ENCODE peak calls at places on chromosomes 1 and 21, in ten cellular contexts. C, B, F, S, R, X, V, I, U and W are unnamed samples.

GRCh38 chr21:43866233-43866632 is 1.2 kb downstream of the AGPAT3 start:
- DNase-seq in C (peak; percentile 56), B (peak; percentile 58), F (peak; percentile 55), S (peak; percentile 33), R (peak; percentile 68), X (peak; percentile 21), V (no peak), I (no peak), U (peak; percentile 20), W (peak; percentile 82)

GRCh38 chr1:66416295-66416694 is 117.7 kb upstream of the SGIP1 start:
- DNase-seq in C (no peak), B (no peak), F (no peak), S (no peak), R (no peak), X (no peak), V (no peak), I (no peak), U (no peak), W (no peak)

GRCh38 chr1:179369751-179370341 is 4.1 kb downstream of the AXDND1 start:
- DNase-seq in C (peak; percentile 70), B (peak; percentile 18), F (no peak), S (peak; percentile 57), R (peak; percentile 6), X (peak; percentile 26), V (no peak), I (peak; percentile 70), U (no peak), W (peak; percentile 67)

GRCh38 chr1:180230791-180231505 is 884 bp downstream of the LHX4 start:
- DNase-seq in C (no peak), B (peak; percentile 56), F (no peak), S (no peak), R (no peak), X (no peak), V (no peak), I (peak; percentile 53), U (no peak), W (peak; percentile 58)

GRCh38 chr1:154578058-154578418 is 10.5 kb downstream of the CHRNB2 start:
- DNase-seq in C (no peak), B (no peak), F (no peak), S (no peak), R (no peak), X (no peak), V (no peak), I (no peak), U (no peak), W (no peak)

GRCh38 chr1:10966233-10966632 is 46.2 kb upstream of the TARDBP start:
- DNase-seq in C (no peak), B (no peak), F (no peak), S (no peak), R (no peak), X (no peak), V (no peak), I (no peak), U (no peak), W (no peak)

GRCh38 chr1:61386323-61386722 is 304.0 kb downstream of the NFIA start:
- DNase-seq in C (no peak), B (no peak), F (no peak), S (no peak), R (no peak), X (no peak), V (no peak), I (no peak), U (no peak), W (no peak)

GRCh38 chr1:105608713-105609112 is 1447.8 kb upstream of the PRMT6 start:
- DNase-seq in C (no peak), B (no peak), F (no peak), S (no peak), R (no peak), X (no peak), V (no peak), I (peak; percentile 2), U (no peak), W (no peak)

GRCh38 chr1:3468236-3469103 is 14.0 kb downstream of the ARHGEF16 start:
- DNase-seq in C (no peak), B (no peak), F (no peak), S (no peak), R (no peak), X (no peak), V (no peak), I (no peak), U (no peak), W (no peak)

GRCh38 chr1:111559736-111560279 is 56.4 kb upstream of the ADORA3 start:
- DNase-seq in C (no peak), B (no peak), F (no peak), S (no peak), R (no peak), X (no peak), V (no peak), I (no peak), U (no peak), W (no peak)

GRCh38 chr1:189180057-189180456 is 1297.6 kb downstream of the BRINP3 start:
- DNase-seq in C (no peak), B (no peak), F (no peak), S (no peak), R (no peak), X (no peak), V (no peak), I (no peak), U (no peak), W (no peak)

GRCh38 chr1:61181016-61181560 is 98.7 kb downstream of the NFIA start:
- DNase-seq in C (no peak), B (no peak), F (no peak), S (no peak), R (no peak), X (no peak), V (no peak), I (no peak), U (no peak), W (no peak)

GRCh38 chr1:1432951-1433803 is 2.3 kb upstream of the VWA1 start:
- DNase-seq in C (peak; percentile 88), B (no peak), F (no peak), S (no peak), R (peak; percentile 37), X (no peak), V (no peak), I (peak; percentile 75), U (no peak), W (peak; percentile 47)

GRCh38 chr1:183272390-183272801 is 86.3 kb downstream of the LAMC2 start:
- DNase-seq in C (no peak), B (no peak), F (no peak), S (peak; percentile 83), R (no peak), X (no peak), V (no peak), I (peak; percentile 90), U (no peak), W (no peak)

GRCh38 chr1:241271427-241271826 is 85.6 kb downstream of the RGS7 start:
- DNase-seq in C (no peak), B (no peak), F (no peak), S (no peak), R (no peak), X (no peak), V (no peak), I (no peak), U (no peak), W (no peak)

GRCh38 chr1:112504666-112505399 is 3.9 kb upstream of the WNT2B start:
- DNase-seq in C (no peak), B (no peak), F (no peak), S (no peak), R (no peak), X (no peak), V (no peak), I (no peak), U (no peak), W (no peak)

GRCh38 chr1:156298852-156299357 is at the start of gene VHLL:
- DNase-seq in C (no peak), B (no peak), F (no peak), S (no peak), R (no peak), X (no peak), V (no peak), I (no peak), U (no peak), W (no peak)

GRCh38 chr1:22702671-22703070 is 8.0 kb upstream of the EPHB2 start:
- DNase-seq in C (no peak), B (no peak), F (no peak), S (no peak), R (no peak), X (no peak), V (no peak), I (no peak), U (no peak), W (no peak)

GRCh38 chr1:160400284-160400645 is at the start of gene VANGL2:
- DNase-seq in C (peak; percentile 90), B (no peak), F (peak; percentile 42), S (no peak), R (peak; percentile 51), X (no peak), V (peak; percentile 87), I (peak; percentile 80), U (no peak), W (peak; percentile 80)

GRCh38 chr1:159429074-159429861 is 2.7 kb upstream of the OR10J4 start:
- DNase-seq in C (no peak), B (no peak), F (no peak), S (no peak), R (no peak), X (no peak), V (no peak), I (peak; percentile 4), U (no peak), W (no peak)

GRCh38 chr21:27017251-27017650 is 50.4 kb upstream of the ADAMTS5 start:
- DNase-seq in C (no peak), B (no peak), F (no peak), S (no peak), R (no peak), X (no peak), V (no peak), I (no peak), U (no peak), W (no peak)

GRCh38 chr21:36203603-36203889 is 46.9 kb downstream of the DOP1B start:
- DNase-seq in C (peak; percentile 21), B (no peak), F (peak; percentile 32), S (peak; percentile 60), R (peak; percentile 40), X (no peak), V (no peak), I (peak; percentile 92), U (no peak), W (peak; percentile 56)

GRCh38 chr1:235401251-235401650 is 34.0 kb downstream of the TBCE start:
- DNase-seq in C (no peak), B (no peak), F (no peak), S (peak; percentile 43), R (no peak), X (no peak), V (no peak), I (no peak), U (no peak), W (no peak)

GRCh38 chr1:232667094-232667780 is 37.3 kb upstream of the SIPA1L2 start:
- DNase-seq in C (no peak), B (no peak), F (no peak), S (no peak), R (no peak), X (no peak), V (no peak), I (no peak), U (no peak), W (no peak)

GRCh38 chr21:43703068-43703880 is 15.7 kb upstream of the PDXK start:
- DNase-seq in C (no peak), B (no peak), F (no peak), S (peak; percentile 56), R (no peak), X (no peak), V (no peak), I (no peak), U (no peak), W (no peak)

GRCh38 chr1:180188103-180188506 is 33.4 kb downstream of the QSOX1 start:
- DNase-seq in C (peak; percentile 74), B (no peak), F (no peak), S (peak; percentile 7), R (peak; percentile 53), X (no peak), V (peak; percentile 57), I (peak; percentile 57), U (no peak), W (peak; percentile 57)

GRCh38 chr21:31111093-31111492 is 72.8 kb upstream of the KRTAP19-8 start:
- DNase-seq in C (no peak), B (no peak), F (no peak), S (no peak), R (no peak), X (no peak), V (no peak), I (no peak), U (no peak), W (no peak)

GRCh38 chr21:9739240-9739639 is 782.1 kb upstream of the TPTE start:
- DNase-seq in C (no peak), B (no peak), F (no peak), S (no peak), R (no peak), X (no peak), V (no peak), I (no peak), U (no peak), W (no peak)